ENCODE peak calls at places on chromosome 13, in seven cellular contexts. T is breast epithelium; Z is GM23248; U is spleen; W is CD4-positive, alpha-beta memory T cell; N is effector memory CD4-positive, alpha-beta T cell; O is neuronal stem cell. S is an unnamed sample. For H3K4me1, the result is how much of the 10 kb centered on the place peaks cover.

GRCh38 chr13:97600438-97601080 is 166.6 kb downstream of the RAP2A start:
- DNase-seq in T (no peak), Z (peak), U (no peak), W (no peak), N (no peak), O (no peak), S (no peak)

GRCh38 chr13:44273991-44274810 is 99.4 kb upstream of the SERP2 start:
- DNase-seq in T (no peak), Z (peak), U (peak), W (peak), N (no peak), O (no peak), S (no peak)

GRCh38 chr13:33383724-33384577 is 98.4 kb upstream of the STARD13 start:
- DNase-seq in T (no peak), Z (no peak), U (no peak), W (no peak), N (no peak), O (no peak), S (no peak)

GRCh38 chr13:41224113-41225110 is 30.0 kb upstream of the KBTBD7 start:
- DNase-seq in T (no peak), Z (peak), U (no peak), W (no peak), N (no peak), O (no peak), S (no peak)

GRCh38 chr13:71590654-71591148 is 276.3 kb downstream of the DACH1 start:
- DNase-seq in T (no peak), Z (no peak), U (no peak), W (no peak), N (no peak), O (no peak), S (no peak)

GRCh38 chr13:92972751-92973150 is 253.9 kb upstream of the GPC6 start:
- DNase-seq in T (no peak), Z (peak), U (no peak), W (no peak), N (no peak), O (no peak), S (no peak)

GRCh38 chr13:62626771-62627170 is 1211.1 kb upstream of the PCDH20 start:
- DNase-seq in T (no peak), Z (no peak), U (no peak), W (no peak), N (no peak), O (no peak), S (no peak)

GRCh38 chr13:94217370-94217769 is 262.1 kb downstream of the DCT start:
- DNase-seq in T (no peak), Z (peak), U (no peak), W (no peak), N (no peak), O (no peak), S (no peak)

GRCh38 chr13:46622918-46623256 is 69.9 kb downstream of the LRCH1 start:
- DNase-seq in T (no peak), Z (peak), U (no peak), W (no peak), N (no peak), O (no peak), S (no peak)

GRCh38 chr13:46475586-46475991 is 77.4 kb upstream of the LRCH1 start:
- DNase-seq in T (no peak), Z (peak), U (no peak), W (no peak), N (no peak), O (no peak), S (no peak)

GRCh38 chr13:48234652-48235099 is 1.7 kb downstream of the ITM2B start:
- DNase-seq in T (no peak), Z (peak), U (no peak), W (no peak), N (no peak), O (no peak), S (no peak)

GRCh38 chr13:45773944-45774343 is 71.8 kb downstream of the CBY2 start:
- DNase-seq in T (no peak), Z (no peak), U (no peak), W (no peak), N (no peak), O (no peak), S (no peak)

GRCh38 chr13:111241862-111242261 is 78.6 kb upstream of the TEX29 start:
- DNase-seq in T (no peak), Z (no peak), U (no peak), W (no peak), N (no peak), O (no peak), S (no peak)

GRCh38 chr13:41674246-41674645 is 216.9 kb downstream of the RGCC start:
- DNase-seq in T (no peak), Z (no peak), U (no peak), W (no peak), N (no peak), O (no peak), S (no peak)

GRCh38 chr13:42707596-42707995 is 73.8 kb upstream of the FAM216B start:
- DNase-seq in T (no peak), Z (peak), U (no peak), W (no peak), N (no peak), O (no peak), S (no peak)

GRCh38 chr13:75704194-75704941 is 68.2 kb downstream of the LMO7 start:
- DNase-seq in T (no peak), Z (peak), U (no peak), W (no peak), N (no peak), O (no peak), S (no peak)

GRCh38 chr13:41034862-41035261 is 15.7 kb upstream of the ELF1 start:
- DNase-seq in T (no peak), Z (peak), U (no peak), W (no peak), N (no peak), O (no peak), S (no peak)

GRCh38 chr13:111912991-111913781 is 153.8 kb upstream of the SOX1 start:
- DNase-seq in T (no peak), Z (no peak), U (peak), W (no peak), N (no peak), O (no peak), S (peak)

GRCh38 chr13:60584976-60585375 is 188.0 kb downstream of the TDRD3 start:
- DNase-seq in T (no peak), Z (peak), U (no peak), W (no peak), N (no peak), O (no peak), S (no peak)

GRCh38 chr13:80921971-80922370 is 581.0 kb upstream of the SPRY2 start:
- DNase-seq in T (no peak), Z (no peak), U (no peak), W (no peak), N (no peak), O (no peak), S (no peak)

GRCh38 chr13:43698743-43699142 is 88.0 kb downstream of the ENOX1 start:
- DNase-seq in T (no peak), Z (peak), U (no peak), W (no peak), N (no peak), O (no peak), S (no peak)

GRCh38 chr13:104764600-104764999 is 1698.4 kb upstream of the SLC10A2 start:
- DNase-seq in T (no peak), Z (no peak), U (no peak), W (no peak), N (no peak), O (no peak), S (no peak)

GRCh38 chr13:97058417-97058816 is 64.1 kb upstream of the OXGR1 start:
- DNase-seq in T (no peak), Z (no peak), U (no peak), W (no peak), N (no peak), O (no peak), S (no peak)

GRCh38 chr13:110119943-110120905 is 186.7 kb downstream of the COL4A1 start:
- DNase-seq in T (no peak), Z (peak), U (no peak), W (no peak), N (no peak), O (no peak), S (peak)

GRCh38 chr13:27449081-27449603 is 1.2 kb downstream of the MTIF3 start:
- DNase-seq in T (no peak), Z (no peak), U (no peak), W (no peak), N (no peak), O (no peak), S (no peak)

GRCh38 chr13:110186221-110186838 is 120.6 kb downstream of the COL4A1 start:
- DNase-seq in T (no peak), Z (no peak), U (no peak), W (no peak), N (no peak), O (no peak), S (no peak)

GRCh38 chr13:67880916-67881315 is 650.8 kb upstream of the PCDH9 start:
- DNase-seq in T (no peak), Z (no peak), U (no peak), W (no peak), N (no peak), O (no peak), S (no peak)

DNA sequence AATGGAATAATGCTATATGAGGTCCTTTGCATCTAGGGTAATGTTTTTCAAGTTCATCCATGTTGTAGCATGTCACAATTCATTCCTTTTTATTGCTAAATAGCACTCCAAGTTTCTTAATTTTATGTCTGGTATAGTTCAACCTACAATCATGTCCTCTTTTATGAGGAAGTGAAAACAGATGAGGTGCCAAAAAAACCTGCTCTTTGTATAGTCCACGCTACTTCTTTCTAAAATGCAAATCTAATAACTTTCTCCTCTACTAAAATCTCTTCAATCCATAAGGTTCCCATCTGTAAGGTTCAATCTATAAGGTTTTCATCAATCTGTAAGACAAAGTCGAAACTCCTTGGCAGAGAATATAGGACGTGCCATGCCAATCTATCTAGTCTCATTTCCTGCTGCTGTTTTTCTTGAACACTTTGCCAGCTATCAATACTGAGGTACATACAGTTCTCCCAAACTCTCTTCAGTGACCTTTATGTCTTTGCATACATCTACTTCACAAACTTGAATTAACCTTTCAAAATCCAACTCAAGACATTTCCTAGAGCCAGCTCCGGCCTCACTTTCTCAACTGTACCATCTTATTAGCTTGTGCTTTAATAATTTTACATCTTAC is 33.7 kb downstream of the INTS6 start:
- DNase-seq in T (no peak), Z (no peak), U (no peak), W (no peak), N (no peak), O (no peak), S (no peak)
- H3K4me3 ChIP-seq in T (no peak), Z (no peak), U (no peak), W (no peak), N (no peak), O (no peak), S (no peak)

GRCh38 chr13:99041788-99042187 is 63.9 kb upstream of the DOCK9 start:
- DNase-seq in T (no peak), Z (no peak), U (no peak), W (peak), N (no peak), O (no peak), S (no peak)

GRCh38 chr13:99044764-99045163 is 66.9 kb upstream of the DOCK9 start:
- DNase-seq in T (no peak), Z (no peak), U (no peak), W (peak), N (no peak), O (no peak), S (no peak)

GRCh38 chr13:99041337-99041736 is 63.5 kb upstream of the DOCK9 start:
- DNase-seq in T (no peak), Z (no peak), U (no peak), W (no peak), N (no peak), O (no peak), S (no peak)

GRCh38 chr13:99043700-99044300 is 65.9 kb upstream of the DOCK9 start:
- DNase-seq in T (no peak), Z (no peak), U (no peak), W (no peak), N (no peak), O (no peak), S (no peak)

GRCh38 chr13:99042851-99043250 is 65.0 kb upstream of the DOCK9 start:
- DNase-seq in T (no peak), Z (no peak), U (no peak), W (no peak), N (no peak), O (no peak), S (no peak)
- H3K4me1 ChIP-seq in T (under half), Z (under half), U (half or more), W (half or more), N (half or more), O (under half), S (under half)

GRCh38 chr13:113758651-113759524 is at the start of gene TMEM255B:
- DNase-seq in T (peak), Z (peak), U (peak), W (peak), N (peak), O (peak), S (peak)

GRCh38 chr13:113762075-113762474 is 3.0 kb downstream of the TMEM255B start:
- DNase-seq in T (no peak), Z (no peak), U (no peak), W (no peak), N (no peak), O (no peak), S (no peak)

GRCh38 chr13:113761136-113761535 is 2.1 kb downstream of the TMEM255B start:
- DNase-seq in T (no peak), Z (no peak), U (peak), W (no peak), N (no peak), O (no peak), S (no peak)

GRCh38 chr13:113762538-113762937 is 3.5 kb downstream of the TMEM255B start:
- DNase-seq in T (no peak), Z (no peak), U (peak), W (no peak), N (no peak), O (no peak), S (no peak)

GRCh38 chr13:113759525-113760137 is 605 bp downstream of the TMEM255B start:
- DNase-seq in T (no peak), Z (peak), U (peak), W (no peak), N (no peak), O (peak), S (no peak)
- H3K4me3 ChIP-seq in T (peak), Z (peak), U (peak), W (peak), N (peak), O (peak), S (peak)

DNA sequence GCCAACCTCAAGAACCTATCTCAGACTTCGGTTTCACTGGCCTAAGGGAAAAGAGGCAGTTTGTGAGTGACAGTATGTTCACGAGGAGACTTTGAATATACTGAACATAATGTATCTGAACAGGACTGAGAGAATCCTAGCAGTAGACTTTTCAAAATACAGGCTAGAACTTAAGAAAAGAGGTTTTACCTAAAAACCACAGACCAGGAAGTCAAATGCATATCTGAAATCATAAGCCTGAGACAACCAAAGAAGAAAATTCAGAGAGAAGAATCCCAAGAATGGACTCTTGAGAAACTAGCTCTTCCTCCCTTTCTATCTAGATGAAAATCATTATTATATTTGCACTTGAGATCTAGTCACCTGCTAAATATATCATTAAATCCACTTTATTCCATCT is 17.6 kb downstream of the MYCBP2 start:
- DNase-seq in T (no peak), Z (no peak), U (no peak), W (no peak), N (no peak), O (no peak), S (no peak)
- H3K4me1 ChIP-seq in T (under half), Z (under half), U (half or more), W (half or more), N (under half), O (under half), S (half or more)

GRCh38 chr13:29125145-29125933 is 305.2 kb downstream of the MTUS2 start:
- DNase-seq in T (no peak), Z (no peak), U (no peak), W (peak), N (no peak), O (no peak), S (no peak)

GRCh38 chr13:29129616-29130015 is 309.5 kb downstream of the MTUS2 start:
- DNase-seq in T (no peak), Z (no peak), U (no peak), W (no peak), N (no peak), O (no peak), S (no peak)

GRCh38 chr13:29131159-29131558 is 311.0 kb downstream of the MTUS2 start:
- DNase-seq in T (no peak), Z (no peak), U (no peak), W (no peak), N (no peak), O (no peak), S (no peak)

GRCh38 chr13:29125934-29126424 is 305.8 kb downstream of the MTUS2 start:
- DNase-seq in T (no peak), Z (no peak), U (no peak), W (no peak), N (no peak), O (no peak), S (no peak)
- H3K4me3 ChIP-seq in T (no peak), Z (no peak), U (no peak), W (no peak), N (no peak), O (no peak), S (no peak)

GRCh38 chr13:24340608-24340955 is 31.2 kb downstream of the C1QTNF9 start:
- DNase-seq in T (no peak), Z (no peak), U (no peak), W (no peak), N (no peak), O (no peak), S (no peak)

GRCh38 chr13:24341439-24341838 is 32.1 kb downstream of the C1QTNF9 start:
- DNase-seq in T (no peak), Z (peak), U (no peak), W (no peak), N (no peak), O (no peak), S (no peak)

GRCh38 chr13:24338721-24339120 is 29.3 kb downstream of the C1QTNF9 start:
- DNase-seq in T (no peak), Z (no peak), U (no peak), W (no peak), N (no peak), O (no peak), S (no peak)

GRCh38 chr13:24339937-24340607 is 30.7 kb downstream of the C1QTNF9 start:
- DNase-seq in T (no peak), Z (no peak), U (no peak), W (no peak), N (no peak), O (no peak), S (no peak)
- H3K4me1 ChIP-seq in T (under half), Z (under half), U (under half), W (under half), N (under half), O (under half), S (under half)

DNA sequence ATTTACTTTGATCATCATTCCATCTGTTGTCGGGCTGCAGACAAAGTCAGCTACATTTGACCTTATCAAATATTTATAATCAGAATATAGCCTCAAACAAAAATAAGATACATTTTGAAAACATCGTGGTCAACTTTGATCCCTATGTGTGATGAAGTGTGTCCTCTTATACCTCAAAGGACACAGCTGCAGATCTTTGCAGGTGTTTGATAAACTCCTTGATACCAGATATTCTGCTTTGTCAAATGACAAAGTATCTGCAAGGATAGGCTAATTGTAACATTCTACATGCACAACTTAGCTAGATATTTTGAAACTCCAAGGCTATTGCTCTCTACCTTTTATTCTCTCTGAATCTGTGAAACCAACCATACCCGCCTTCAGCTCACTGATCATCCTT is 44.0 kb downstream of the PHF11 start:
- DNase-seq in T (no peak), Z (no peak), U (no peak), W (no peak), N (no peak), O (no peak), S (no peak)
- H3K4me3 ChIP-seq in T (no peak), Z (no peak), U (no peak), W (no peak), N (no peak), O (no peak), S (no peak)

S was measured in right atrium auricular region.